ENCODE peak calls at places on chromosomes 12 and 14, in seven cellular contexts. E is lung; K is iPS-NIHi11; Q is stimulated activated CD8-positive, alpha-beta memory T cell treated with anti-CD3 and anti-CD28 coated beads, Interleukin-7, amount 100 ng/mL, for 24 hours; N is GM23248; P is 8988T; H is GM23338. J is an unnamed sample.

GRCh38 chr12:92533280-92533890 is 169.4 kb upstream of the PLEKHG7 start:
- DNase-seq in E (no peak), K (no peak), Q (no peak), N (no peak), P (no peak), H (no peak), J (no peak)

GRCh38 chr12:108722992-108723766 is 8.1 kb downstream of the CORO1C start:
- DNase-seq in E (peak), K (no peak), Q (no peak), N (peak), P (no peak), H (no peak), J (no peak)

GRCh38 chr14:50021261-50021660 is 95.1 kb downstream of the VCPKMT start:
- DNase-seq in E (no peak), K (no peak), Q (no peak), N (no peak), P (no peak), H (no peak), J (no peak)

GRCh38 chr12:103824845-103825244 is 16.2 kb downstream of the NT5DC3 start:
- DNase-seq in E (no peak), K (no peak), Q (no peak), N (peak), P (no peak), H (no peak), J (no peak)

GRCh38 chr12:21649034-21649433 is 8.6 kb downstream of the LDHB start:
- DNase-seq in E (no peak), K (no peak), Q (no peak), N (no peak), P (no peak), H (no peak), J (no peak)

GRCh38 chr12:18849080-18849479 is 111.2 kb downstream of the CAPZA3 start:
- DNase-seq in E (no peak), K (no peak), Q (no peak), N (peak), P (no peak), H (no peak), J (no peak)

GRCh38 chr14:49659526-49660455 is 24.7 kb upstream of the DNAAF2 start:
- DNase-seq in E (no peak), K (no peak), Q (no peak), N (no peak), P (no peak), H (no peak), J (no peak)

GRCh38 chr14:100588671-100589070 is 1.5 kb upstream of the BEGAIN start:
- DNase-seq in E (no peak), K (no peak), Q (no peak), N (no peak), P (no peak), H (no peak), J (no peak)

GRCh38 chr14:92900660-92901059 is 22.3 kb upstream of the CHGA start:
- DNase-seq in E (no peak), K (no peak), Q (no peak), N (no peak), P (no peak), H (no peak), J (no peak)

GRCh38 chr12:82359115-82359478 is 768 bp downstream of the METTL25 start:
- DNase-seq in E (no peak), K (peak), Q (no peak), N (peak), P (no peak), H (peak), J (no peak)

GRCh38 chr12:96578526-96579125 is 89.2 kb downstream of the CFAP54 start:
- DNase-seq in E (no peak), K (peak), Q (no peak), N (peak), P (no peak), H (peak), J (no peak)

GRCh38 chr12:77366616-77367015 is 301.2 kb upstream of the E2F7 start:
- DNase-seq in E (no peak), K (no peak), Q (no peak), N (no peak), P (no peak), H (no peak), J (no peak)

GRCh38 chr12:44000309-44000952 is 164.6 kb downstream of the TMEM117 start:
- DNase-seq in E (no peak), K (peak), Q (no peak), N (peak), P (peak), H (peak), J (peak)

GRCh38 chr14:31582286-31582691 is 21.1 kb downstream of the NUBPL start:
- DNase-seq in E (no peak), K (no peak), Q (no peak), N (peak), P (no peak), H (no peak), J (peak)

GRCh38 chr12:129202109-129202814 is 349.0 kb downstream of the GLT1D1 start:
- DNase-seq in E (no peak), K (no peak), Q (no peak), N (no peak), P (no peak), H (no peak), J (no peak)

GRCh38 chr12:62724947-62725447 is 210.0 kb downstream of the PPM1H start:
- DNase-seq in E (peak), K (peak), Q (no peak), N (peak), P (peak), H (peak), J (peak)

GRCh38 chr12:121793501-121793835 is at the start of gene RHOF:
- DNase-seq in E (peak), K (peak), Q (no peak), N (peak), P (no peak), H (peak), J (peak)

GRCh38 chr12:70733385-70733784 is 96.2 kb upstream of the PTPRB start:
- DNase-seq in E (no peak), K (peak), Q (no peak), N (peak), P (peak), H (peak), J (peak)

GRCh38 chr12:8639936-8640335 is 22.7 kb downstream of the MFAP5 start:
- DNase-seq in E (no peak), K (no peak), Q (no peak), N (no peak), P (no peak), H (no peak), J (no peak)

GRCh38 chr14:64659366-64659765 is 44.9 kb upstream of the PLEKHG3 start:
- DNase-seq in E (no peak), K (no peak), Q (no peak), N (peak), P (no peak), H (no peak), J (no peak)

GRCh38 chr14:58947156-58947555 is 241.3 kb upstream of the DAAM1 start:
- DNase-seq in E (no peak), K (no peak), Q (no peak), N (no peak), P (no peak), H (no peak), J (no peak)

GRCh38 chr12:12890492-12890814 is 909 bp upstream of the GPRC5A start:
- DNase-seq in E (peak), K (peak), Q (no peak), N (no peak), P (no peak), H (peak), J (no peak)

J was measured in HAP-1.